ENCODE peak calls at places on chromosomes 12 and 14, in seven cellular contexts. Y is SK-N-SH; E is keratinocyte; A is effector memory CD4-positive, alpha-beta T cell; T is pancreas; V is right cardiac atrium; Z is transverse colon. X is an unnamed sample. For H3K4me1, the result is how much of the 10 kb centered on the place peaks cover.

GRCh38 chr14:28779416-28779941 is 12.9 kb downstream of the FOXG1 start:
- DNase-seq in V (no peak), E (no peak), Z (no peak), Y (no peak), A (no peak), T (no peak), X (no peak)

GRCh38 chr12:121611306-121611705 is 15.0 kb upstream of the ORAI1 start:
- DNase-seq in E (no peak), V (no peak), A (peak), Y (peak), Z (peak), T (peak), X (no peak)

GRCh38 chr14:105120056-105120455 is 48.5 kb downstream of the JAG2 start:
- DNase-seq in A (no peak), V (no peak), Z (no peak), T (no peak), Y (no peak), E (no peak), X (no peak)

GRCh38 chr12:4118017-4118510 is 155.5 kb upstream of the CCND2 start:
- DNase-seq in E (no peak), Z (peak), A (no peak), Y (no peak), T (no peak), V (peak), X (peak)

GRCh38 chr12:25644964-25645363 is 91.9 kb upstream of the LMNTD1 start:
- DNase-seq in T (no peak), A (no peak), V (no peak), Y (peak), Z (no peak), E (no peak), X (no peak)

GRCh38 chr12:115730975-115731541 is 546.4 kb downstream of the MED13L start:
- DNase-seq in Y (no peak), V (no peak), E (no peak), Z (no peak), A (no peak), T (no peak), X (no peak)

GRCh38 chr14:30058401-30058800 is 130.8 kb upstream of the PRKD1 start:
- DNase-seq in V (no peak), Z (no peak), E (no peak), T (no peak), Y (no peak), A (no peak), X (no peak)

GRCh38 chr14:72476657-72477499 is 417.0 kb downstream of the DPF3 start:
- DNase-seq in A (peak), Y (no peak), E (peak), Z (peak), T (no peak), V (peak), X (peak)

GRCh38 chr14:23483216-23483854 is 13.8 kb downstream of the NGDN start:
- DNase-seq in V (no peak), Z (no peak), E (no peak), Y (peak), T (no peak), A (no peak), X (no peak)

GRCh38 chr14:71776463-71777359 is 155.5 kb upstream of the RGS6 start:
- DNase-seq in Y (no peak), A (no peak), V (no peak), E (no peak), T (no peak), Z (no peak), X (no peak)

GRCh38 chr12:116257213-116257612 is 20.3 kb downstream of the MED13L start:
- DNase-seq in Y (no peak), T (no peak), Z (no peak), V (no peak), E (no peak), A (no peak), X (no peak)

GRCh38 chr14:72618424-72618823 is 275.5 kb downstream of the DPF3 start:
- DNase-seq in T (no peak), A (no peak), V (no peak), Z (no peak), E (no peak), Y (no peak), X (no peak)

GRCh38 chr14:95531473-95531872 is 3.4 kb upstream of the GLRX5 start:
- DNase-seq in T (no peak), Z (no peak), E (no peak), Y (no peak), A (no peak), V (no peak), X (no peak)

GRCh38 chr12:22275847-22276246 is 58.7 kb downstream of the ST8SIA1 start:
- DNase-seq in A (no peak), V (peak), Y (no peak), Z (peak), T (no peak), E (peak), X (peak)

GRCh38 chr12:111195316-111195715 is 173.6 kb downstream of the PHETA1 start:
- DNase-seq in A (no peak), V (no peak), T (no peak), Z (no peak), E (no peak), Y (no peak), X (no peak)

GRCh38 chr12:96241484-96242256 is 47.5 kb downstream of the ELK3 start:
- DNase-seq in Y (no peak), E (no peak), T (no peak), V (peak), Z (peak), A (peak), X (no peak)

GRCh38 chr12:5656836-5657235 is 224.9 kb downstream of the NTF3 start:
- DNase-seq in V (no peak), E (no peak), Z (no peak), A (no peak), T (no peak), Y (no peak), X (no peak)

GRCh38 chr14:36313206-36313605 is 7.2 kb downstream of the MBIP start:
- DNase-seq in Z (no peak), T (no peak), E (no peak), A (no peak), Y (no peak), V (no peak), X (no peak)

GRCh38 chr12:1823237-1823636 is 2.9 kb downstream of the LRTM2 start:
- DNase-seq in E (no peak), Y (no peak), A (no peak), Z (no peak), V (no peak), T (no peak), X (no peak)
- H3K4me1 ChIP-seq in E (under half), Y (half or more), A (under half), Z (under half), V (under half), T (under half), X (under half)

DNA sequence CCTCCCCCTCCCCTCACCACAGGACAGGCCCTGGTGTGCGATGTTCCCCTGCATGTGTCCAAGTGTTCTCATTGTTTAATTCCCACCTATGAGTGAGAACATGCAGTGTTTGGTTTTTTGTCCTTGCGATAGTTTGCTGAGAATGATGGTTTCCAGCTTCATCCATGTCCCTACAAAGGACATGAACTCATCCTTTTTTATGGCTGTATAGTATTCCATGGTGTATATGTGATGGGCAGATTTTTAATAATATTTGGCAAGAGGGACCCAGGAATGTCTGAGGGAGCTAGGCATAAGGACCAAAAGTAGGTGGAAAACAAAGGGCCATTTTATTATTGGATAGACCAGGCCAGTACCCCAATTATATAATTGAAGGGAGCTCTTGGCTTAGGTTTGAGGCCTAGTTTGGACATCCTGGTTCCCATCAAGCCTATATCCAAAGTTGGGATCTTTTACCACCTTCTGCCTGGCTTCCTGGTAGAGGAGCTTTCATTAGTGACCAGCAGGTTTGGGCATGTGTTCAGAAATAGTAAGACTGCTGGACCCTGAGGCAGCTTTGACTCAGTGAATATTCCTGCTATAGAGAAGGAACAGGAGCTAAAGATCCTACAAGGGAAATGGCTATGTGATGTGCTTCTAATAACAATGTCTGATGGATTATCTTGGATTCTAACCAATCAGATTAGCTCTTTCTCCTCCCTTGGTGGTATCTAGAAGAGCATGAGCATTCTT is 76.0 kb downstream of the CAND1 start:
- DNase-seq in Y (no peak), E (no peak), Z (no peak), T (no peak), A (no peak), V (no peak), X (no peak)
- H3K4me1 ChIP-seq in Y (under half), E (under half), Z (under half), T (under half), A (under half), V (under half), X (under half)

DNA sequence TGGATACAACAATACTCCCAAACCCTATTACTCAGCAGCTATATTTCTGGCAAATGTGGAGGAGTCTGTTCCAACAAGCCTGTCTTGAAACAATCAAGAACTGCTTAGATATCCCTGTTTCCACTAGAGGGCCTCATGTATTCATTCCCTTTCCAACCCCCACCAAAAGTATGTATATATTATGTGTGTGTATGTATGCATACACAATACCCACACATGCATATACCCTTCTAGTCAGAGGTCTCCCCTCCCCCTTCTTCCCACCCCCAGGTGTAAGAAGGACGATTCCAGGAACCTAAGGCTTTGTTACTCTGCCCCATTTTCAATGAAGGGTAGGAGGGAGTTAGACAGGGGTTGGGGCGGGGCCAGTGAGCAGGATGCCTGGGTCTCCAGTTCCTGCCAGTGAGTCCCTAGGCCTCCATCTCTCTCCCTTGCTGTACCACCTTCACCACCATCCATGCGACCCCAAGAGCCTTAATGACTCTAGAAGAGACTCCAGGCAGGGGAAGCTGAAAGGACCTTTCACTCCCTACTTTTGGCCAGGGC is at the start of gene DGKA:
- DNase-seq in E (peak), T (peak), V (peak), Z (peak), Y (peak), A (no peak), X (peak)
- H3K4me1 ChIP-seq in E (half or more), T (under half), V (under half), Z (under half), Y (under half), A (under half), X (under half)

DNA sequence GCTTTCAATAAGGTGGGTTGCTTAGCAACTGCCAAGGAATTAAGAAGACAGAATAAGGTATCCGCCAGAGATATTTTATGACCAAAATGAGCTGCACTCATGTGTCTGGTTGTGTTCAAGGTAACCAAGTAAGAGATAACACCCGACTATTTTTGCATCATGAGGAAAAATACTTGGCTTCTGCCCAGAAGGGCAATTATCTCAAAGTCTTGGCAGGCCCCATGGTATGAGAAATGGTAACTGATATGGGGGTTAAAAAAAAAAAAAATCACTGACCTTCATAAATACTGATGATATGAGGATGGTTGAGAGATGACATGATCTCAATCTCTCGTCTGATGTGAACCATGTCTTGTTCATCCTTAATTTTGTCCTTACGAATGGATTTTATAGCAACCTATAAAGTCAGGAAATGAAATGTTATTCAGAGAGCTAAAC is 32.6 kb downstream of the NUAK1 start:
- DNase-seq in Y (peak), A (no peak), E (no peak), T (no peak), V (no peak), Z (no peak), X (no peak)
- H3K4me1 ChIP-seq in Y (under half), A (under half), E (under half), T (under half), V (under half), Z (under half), X (half or more)

GRCh38 chr12:32110942-32111341 is 4.3 kb downstream of the BICD1 start:
- DNase-seq in Y (no peak), Z (no peak), V (no peak), A (no peak), E (no peak), T (no peak), X (no peak)
- H3K4me1 ChIP-seq in Y (under half), Z (under half), V (under half), A (under half), E (under half), T (under half), X (under half)

GRCh38 chr12:57896139-57896436 is 45.3 kb upstream of the ATP23 start:
- DNase-seq in V (no peak), Z (no peak), Y (no peak), E (no peak), A (no peak), T (no peak), X (no peak)

GRCh38 chr12:57896437-57897201 is 44.7 kb upstream of the ATP23 start:
- DNase-seq in Z (peak), A (no peak), Y (peak), T (peak), E (no peak), V (peak), X (peak)

GRCh38 chr12:57897296-57897974 is 43.9 kb upstream of the ATP23 start:
- DNase-seq in T (no peak), Y (no peak), A (no peak), E (no peak), V (no peak), Z (no peak), X (no peak)

GRCh38 chr12:57898308-57898970 is 42.9 kb upstream of the ATP23 start:
- DNase-seq in E (no peak), Z (peak), A (no peak), T (no peak), Y (no peak), V (no peak), X (no peak)

GRCh38 chr12:57899010-57899662 is 42.2 kb upstream of the ATP23 start:
- DNase-seq in T (no peak), E (no peak), A (peak), Y (no peak), V (peak), Z (peak), X (no peak)
- H3K4me1 ChIP-seq in T (under half), E (under half), A (half or more), Y (half or more), V (under half), Z (under half), X (under half)

GRCh38 chr12:46370792-46371717 is 1.5 kb downstream of the SLC38A2 start:
- DNase-seq in Y (peak), A (peak), E (no peak), V (peak), T (peak), Z (peak), X (peak)

GRCh38 chr12:46371718-46372130 is 849 bp downstream of the SLC38A2 start:
- DNase-seq in A (no peak), T (peak), E (no peak), Y (peak), V (peak), Z (peak), X (peak)

GRCh38 chr12:46369474-46370379 is 2.8 kb downstream of the SLC38A2 start:
- DNase-seq in E (peak), V (no peak), T (no peak), Z (no peak), A (no peak), Y (no peak), X (no peak)

GRCh38 chr12:46369095-46369473 is 3.5 kb downstream of the SLC38A2 start:
- DNase-seq in A (no peak), Z (no peak), T (no peak), E (peak), V (no peak), Y (no peak), X (no peak)

DNA sequence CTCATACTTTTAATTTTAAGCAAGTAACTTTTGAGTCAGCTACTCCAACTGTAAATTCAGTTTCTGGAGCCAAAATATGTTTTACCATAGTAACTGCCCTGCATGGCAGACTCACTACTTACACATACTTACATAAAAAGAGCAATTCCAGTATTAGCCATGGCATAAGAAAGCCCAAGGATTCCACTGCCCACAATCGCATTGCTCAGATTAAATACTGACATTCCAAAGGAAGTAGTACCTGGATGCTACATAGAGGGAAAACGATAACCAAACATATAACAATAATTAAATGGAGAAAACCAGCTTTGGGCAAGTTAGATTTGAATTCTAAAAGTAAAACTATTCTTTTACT is 2.2 kb downstream of the SLC38A2 start:
- DNase-seq in Z (no peak), E (no peak), T (no peak), Y (no peak), V (no peak), A (no peak), X (no peak)
- H3K4me1 ChIP-seq in Z (under half), E (half or more), T (under half), Y (under half), V (under half), A (under half), X (under half)

DNA sequence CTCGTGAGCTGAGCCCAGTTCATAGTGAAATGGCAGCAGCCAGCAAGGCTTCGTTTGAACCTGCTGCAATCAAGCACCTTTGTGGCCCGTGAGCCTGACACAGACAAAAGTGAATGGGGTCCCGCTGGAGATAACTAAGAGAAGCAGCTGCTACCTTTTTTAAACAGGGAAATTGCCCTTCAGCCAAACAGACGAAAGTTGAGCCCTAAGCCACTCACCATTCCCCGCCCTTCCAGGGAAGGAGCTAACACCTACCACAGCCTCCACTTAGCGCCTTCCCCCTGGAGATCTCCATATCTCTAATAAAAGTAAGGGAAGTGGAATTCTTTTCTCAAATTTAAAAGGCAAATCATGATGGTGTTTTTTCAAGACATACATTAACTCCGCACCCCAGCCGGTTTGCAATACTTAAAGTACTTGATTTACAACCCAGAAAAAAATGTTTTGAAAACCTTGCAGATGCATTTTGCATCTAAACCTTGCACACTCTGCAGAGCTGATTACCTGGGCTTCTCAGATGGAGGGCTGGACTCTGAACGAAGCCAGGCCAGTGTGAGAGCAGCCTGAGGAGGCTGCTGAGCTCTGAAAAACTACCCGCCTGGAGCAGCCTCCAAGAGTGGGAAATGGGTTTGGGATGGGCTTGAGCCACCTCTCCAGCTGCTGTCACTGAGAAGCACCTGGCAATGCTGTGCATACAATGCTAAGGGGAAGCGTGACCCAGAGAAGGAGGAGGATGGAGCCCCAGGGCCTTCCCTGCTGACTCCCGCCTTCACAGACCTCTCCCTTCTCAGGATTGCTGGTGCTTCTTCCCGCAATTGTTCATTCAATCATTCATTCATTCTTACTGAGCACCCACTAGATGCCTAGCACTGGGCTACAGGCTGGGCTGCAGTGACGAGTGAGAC is 10.0 kb downstream of the NUAK1 start:
- DNase-seq in A (no peak), T (no peak), V (no peak), E (no peak), Z (no peak), Y (no peak), X (no peak)
- H3K4me1 ChIP-seq in A (under half), T (under half), V (under half), E (under half), Z (under half), Y (under half), X (under half)